ENCODE peak calls at places on chromosome 17, in nine cellular contexts. S is CD4-positive, CD25-positive, alpha-beta regulatory T cell; Q is body of pancreas; E is caudate nucleus; U is aorta; K is stomach; T is CD8-positive, alpha-beta T cell; B is A549; H is MM.1S. W is an unnamed sample.

GRCh38 chr17:15957206-15957605 is 12.3 kb downstream of the ADORA2B start:
- DNase-seq in H (no peak), S (peak), Q (no peak), B (no peak), U (no peak), K (no peak), T (no peak), E (no peak), W (no peak)

GRCh38 chr17:81509048-81509686 is 3.4 kb downstream of the ACTG1 start:
- DNase-seq in H (peak), Q (peak), K (no peak), T (no peak), U (no peak), B (peak), E (no peak), S (no peak), W (no peak)

GRCh38 chr17:59155439-59156177 is at the start of gene PRR11:
- DNase-seq in K (peak), Q (peak), S (peak), B (no peak), U (peak), E (peak), T (peak), H (peak), W (peak)

GRCh38 chr17:2094891-2095535 is 40.1 kb downstream of the HIC1 start:
- DNase-seq in H (no peak), S (peak), K (peak), T (no peak), Q (peak), B (peak), U (peak), E (no peak), W (no peak)

GRCh38 chr17:55783684-55784245 is 32.9 kb downstream of the PCTP start:
- DNase-seq in B (no peak), S (no peak), E (no peak), H (no peak), Q (peak), U (peak), T (no peak), K (peak), W (no peak)

GRCh38 chr17:57085448-57086068 is 512 bp downstream of the AKAP1 start:
- DNase-seq in U (peak), E (no peak), K (peak), S (peak), Q (peak), H (peak), T (peak), B (peak), W (peak)

GRCh38 chr17:36813357-36813756 is 123.9 kb upstream of the LHX1 start:
- DNase-seq in T (no peak), B (no peak), E (no peak), S (no peak), Q (no peak), U (no peak), H (no peak), K (no peak), W (no peak)

GRCh38 chr17:40540448-40540847 is 24.8 kb downstream of the CCR7 start:
- DNase-seq in T (peak), S (peak), H (no peak), B (no peak), Q (no peak), K (no peak), E (no peak), U (peak), W (no peak)

GRCh38 chr17:65473363-65473762 is 88.1 kb downstream of the AXIN2 start:
- DNase-seq in Q (no peak), T (no peak), S (no peak), K (no peak), U (no peak), E (no peak), B (no peak), H (no peak), W (no peak)

GRCh38 chr17:3551189-3551588 is 6.4 kb downstream of the TRPV3 start:
- DNase-seq in E (no peak), B (no peak), K (peak), Q (no peak), U (no peak), S (no peak), H (no peak), T (no peak), W (no peak)

GRCh38 chr17:41178341-41178740 is 320 bp upstream of the KRTAP4-2 start:
- DNase-seq in E (no peak), B (no peak), T (no peak), S (no peak), Q (no peak), K (no peak), U (no peak), H (no peak), W (no peak)

GRCh38 chr17:7132511-7133094 is 18.0 kb upstream of the ASGR2 start:
- DNase-seq in U (peak), Q (no peak), S (peak), E (no peak), B (no peak), H (peak), T (peak), K (no peak), W (no peak)

GRCh38 chr17:2302740-2303277 is 776 bp downstream of the SMG6 start:
- DNase-seq in B (no peak), S (peak), E (no peak), Q (no peak), K (no peak), U (no peak), T (no peak), H (peak), W (no peak)

GRCh38 chr17:32356378-32356743 is 6.4 kb downstream of the ZNF207 start:
- DNase-seq in T (no peak), K (no peak), H (no peak), B (no peak), U (no peak), Q (no peak), S (no peak), E (no peak), W (no peak)

GRCh38 chr17:32361270-32361669 is 11.3 kb downstream of the ZNF207 start:
- DNase-seq in B (no peak), K (no peak), S (no peak), H (no peak), T (no peak), Q (no peak), E (no peak), U (no peak), W (no peak)

GRCh38 chr17:32355649-32356377 is 5.9 kb downstream of the ZNF207 start:
- DNase-seq in S (no peak), Q (no peak), H (no peak), T (no peak), E (no peak), B (no peak), U (no peak), K (no peak), W (no peak)

GRCh38 chr17:32357615-32358014 is 7.7 kb downstream of the ZNF207 start:
- DNase-seq in B (no peak), S (no peak), E (no peak), K (no peak), H (no peak), T (no peak), U (no peak), Q (no peak), W (no peak)

DNA sequence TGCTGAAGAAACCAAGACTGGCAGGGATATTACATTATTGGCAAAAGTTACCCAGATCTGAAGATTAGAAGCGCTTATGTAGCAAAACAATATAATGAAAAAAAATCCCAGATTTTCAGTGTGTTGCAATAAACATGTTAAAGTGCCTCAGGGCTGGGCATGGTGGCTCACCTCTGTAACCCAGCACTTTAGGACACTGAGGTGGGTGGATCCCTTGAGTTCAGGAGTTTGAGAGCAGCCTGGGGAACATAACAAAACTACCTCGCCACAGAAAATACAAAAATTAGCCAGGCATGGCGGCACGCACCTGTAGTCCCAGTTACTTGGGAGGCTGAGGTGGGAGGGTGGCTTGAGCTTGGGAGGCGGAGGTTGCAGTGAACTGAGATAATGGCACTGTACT is 6.8 kb downstream of the ZNF207 start:
- DNase-seq in E (no peak), K (no peak), U (no peak), B (no peak), Q (no peak), S (no peak), T (no peak), H (no peak), W (no peak)
- H3K27ac ChIP-seq in E (no peak), K (no peak), U (no peak), B (no peak), Q (no peak), S (peak), T (no peak), H (no peak), W (no peak)

GRCh38 chr17:45873728-45874127 is 20.6 kb upstream of the MAPT start:
- DNase-seq in B (no peak), S (peak), Q (no peak), H (peak), U (no peak), T (no peak), K (no peak), E (no peak), W (no peak)

GRCh38 chr17:45883063-45883462 is 11.3 kb upstream of the MAPT start:
- DNase-seq in E (no peak), T (no peak), Q (no peak), S (no peak), B (no peak), U (no peak), K (no peak), H (no peak), W (no peak)

GRCh38 chr17:45874148-45874547 is 20.2 kb upstream of the MAPT start:
- DNase-seq in Q (no peak), S (no peak), H (peak), K (no peak), B (no peak), E (no peak), U (no peak), T (no peak), W (no peak)

GRCh38 chr17:45876539-45876938 is 17.8 kb upstream of the MAPT start:
- DNase-seq in T (no peak), K (no peak), S (no peak), E (no peak), B (no peak), Q (no peak), U (no peak), H (no peak), W (no peak)

DNA sequence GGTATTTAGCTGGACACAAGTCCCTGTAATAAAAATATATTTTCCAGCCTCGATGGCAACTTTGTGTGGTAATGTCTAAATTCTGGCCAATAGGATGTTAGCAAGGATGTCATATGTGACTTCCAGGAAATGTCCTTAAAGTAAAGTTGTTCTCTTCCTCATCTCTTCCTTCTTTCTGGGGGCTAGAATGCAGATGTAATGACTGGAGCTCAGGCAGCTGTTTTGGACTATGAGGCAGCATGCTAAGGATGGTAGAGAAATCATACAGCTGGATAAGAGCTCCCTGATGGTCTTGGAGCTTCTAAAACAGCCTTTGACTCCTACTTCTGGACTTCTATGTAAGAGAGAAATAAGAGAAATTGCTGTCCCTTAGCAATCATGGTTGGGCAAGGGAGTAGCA is 16.9 kb upstream of the MAPT start:
- DNase-seq in S (no peak), T (no peak), E (no peak), H (no peak), K (no peak), B (no peak), U (no peak), Q (no peak), W (no peak)
- H3K27ac ChIP-seq in S (no peak), T (no peak), E (no peak), H (no peak), K (no peak), B (no peak), U (no peak), Q (no peak), W (no peak)

DNA sequence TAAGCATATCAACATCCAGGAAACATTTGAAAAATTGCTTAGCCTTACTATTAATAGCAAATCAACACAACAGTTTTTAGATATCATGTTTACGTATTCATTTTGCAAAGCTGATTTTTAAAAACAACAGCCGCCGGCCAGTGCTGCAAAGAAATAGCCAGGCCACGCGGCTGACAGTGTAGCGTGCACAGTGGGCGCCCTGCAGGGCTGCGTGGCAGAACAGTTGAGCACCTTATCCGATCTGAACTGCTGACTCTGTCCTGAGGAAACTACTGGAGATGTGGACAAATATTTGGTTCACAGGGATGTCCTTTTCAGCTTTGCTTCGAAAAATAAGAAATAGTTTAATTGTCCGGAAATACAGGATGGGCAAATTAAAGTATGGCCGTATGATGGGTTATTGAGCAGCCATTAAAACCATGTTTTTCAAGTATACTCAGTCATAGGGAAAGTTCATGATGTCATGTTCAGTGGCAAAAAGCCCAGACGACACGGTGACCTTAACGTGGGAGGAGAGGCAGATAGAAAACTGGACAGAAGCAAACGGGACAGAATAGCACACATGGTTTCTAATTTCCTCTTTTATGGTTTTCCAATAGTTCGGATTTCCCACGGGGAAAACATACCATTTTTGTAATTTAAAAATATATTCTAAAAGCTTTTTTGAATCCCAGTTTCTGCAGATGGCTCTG is 52.4 kb upstream of the ENDOV start:
- DNase-seq in T (no peak), H (no peak), S (no peak), B (no peak), K (no peak), U (peak), Q (peak), E (no peak), W (no peak)
- H3K27ac ChIP-seq in T (no peak), H (no peak), S (no peak), B (no peak), K (no peak), U (no peak), Q (no peak), E (no peak), W (no peak)

DNA sequence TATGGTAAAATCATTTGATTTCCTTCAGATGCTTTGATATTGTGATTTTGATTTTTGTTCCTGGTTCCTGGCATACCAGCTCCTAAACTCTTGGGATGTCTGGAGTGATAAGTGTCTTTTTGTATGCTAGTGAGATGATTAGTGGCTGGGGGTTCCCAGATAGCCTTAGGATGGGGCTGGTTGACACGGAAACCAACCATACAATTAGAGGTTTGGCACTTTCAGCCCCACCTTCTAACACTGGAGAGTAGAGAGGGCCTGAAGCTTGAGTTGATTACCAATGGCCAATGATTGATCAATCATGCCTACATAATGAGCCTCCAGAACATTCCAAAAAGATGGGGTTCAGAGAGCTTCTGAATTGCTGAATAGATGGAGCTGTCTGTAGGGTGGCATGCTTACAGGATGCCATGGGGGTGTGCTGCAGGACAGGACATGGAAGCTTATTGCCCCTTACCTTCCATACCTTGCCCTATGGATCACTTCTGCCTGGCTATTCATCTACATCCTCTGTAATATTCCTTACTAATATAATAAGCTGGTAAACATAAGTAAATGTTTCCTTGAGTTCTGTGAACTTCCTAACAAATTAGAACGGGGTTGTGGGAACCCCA is 22.8 kb downstream of the RNF112 start:
- DNase-seq in U (no peak), H (no peak), B (no peak), T (no peak), S (no peak), E (no peak), K (no peak), Q (no peak), W (no peak)
- H3K27ac ChIP-seq in U (no peak), H (no peak), B (no peak), T (no peak), S (no peak), E (no peak), K (no peak), Q (no peak), W (no peak)

GRCh38 chr17:43790311-43790940 is 10.2 kb downstream of the CFAP97D1 start:
- DNase-seq in H (no peak), B (no peak), T (no peak), Q (no peak), S (no peak), E (no peak), K (no peak), U (no peak), W (no peak)

GRCh38 chr17:43789482-43789881 is 9.2 kb downstream of the CFAP97D1 start:
- DNase-seq in T (no peak), B (no peak), H (no peak), Q (no peak), U (no peak), S (no peak), E (no peak), K (no peak), W (no peak)

GRCh38 chr17:43787728-43788127 is 7.5 kb downstream of the CFAP97D1 start:
- DNase-seq in K (no peak), H (no peak), Q (no peak), E (no peak), S (no peak), B (no peak), U (no peak), T (no peak), W (no peak)

GRCh38 chr17:43791589-43791988 is 11.4 kb downstream of the CFAP97D1 start:
- DNase-seq in Q (no peak), S (peak), H (no peak), K (no peak), T (no peak), B (peak), E (no peak), U (no peak), W (peak)
- H3K27ac ChIP-seq in Q (no peak), S (no peak), H (no peak), K (no peak), T (no peak), B (no peak), E (no peak), U (no peak), W (no peak)

DNA sequence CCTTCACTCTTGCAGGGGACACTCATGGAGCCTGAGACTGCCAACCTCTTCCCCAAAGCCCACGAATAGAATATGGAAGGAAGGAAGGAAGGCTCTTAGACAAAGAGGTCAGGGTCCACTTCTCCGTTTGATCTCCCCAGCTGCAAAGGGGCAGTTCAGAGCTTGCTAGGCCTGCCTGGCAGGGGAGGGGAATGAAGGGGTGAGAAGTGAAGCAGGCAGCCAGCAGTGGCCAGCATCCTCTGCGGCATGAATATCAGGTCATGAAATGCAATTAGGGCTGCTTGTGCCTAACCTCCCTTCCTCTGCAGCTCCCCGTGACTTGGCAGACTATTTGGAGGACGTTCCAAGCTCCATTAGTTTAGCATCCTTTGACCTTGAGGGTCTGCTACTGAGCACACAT is 102.0 kb upstream of the RPL38 start:
- DNase-seq in T (no peak), H (no peak), K (no peak), Q (no peak), S (no peak), E (no peak), U (no peak), B (no peak), W (no peak)
- H3K27ac ChIP-seq in T (no peak), H (no peak), K (no peak), Q (no peak), S (no peak), E (no peak), U (no peak), B (no peak), W (no peak)

DNA sequence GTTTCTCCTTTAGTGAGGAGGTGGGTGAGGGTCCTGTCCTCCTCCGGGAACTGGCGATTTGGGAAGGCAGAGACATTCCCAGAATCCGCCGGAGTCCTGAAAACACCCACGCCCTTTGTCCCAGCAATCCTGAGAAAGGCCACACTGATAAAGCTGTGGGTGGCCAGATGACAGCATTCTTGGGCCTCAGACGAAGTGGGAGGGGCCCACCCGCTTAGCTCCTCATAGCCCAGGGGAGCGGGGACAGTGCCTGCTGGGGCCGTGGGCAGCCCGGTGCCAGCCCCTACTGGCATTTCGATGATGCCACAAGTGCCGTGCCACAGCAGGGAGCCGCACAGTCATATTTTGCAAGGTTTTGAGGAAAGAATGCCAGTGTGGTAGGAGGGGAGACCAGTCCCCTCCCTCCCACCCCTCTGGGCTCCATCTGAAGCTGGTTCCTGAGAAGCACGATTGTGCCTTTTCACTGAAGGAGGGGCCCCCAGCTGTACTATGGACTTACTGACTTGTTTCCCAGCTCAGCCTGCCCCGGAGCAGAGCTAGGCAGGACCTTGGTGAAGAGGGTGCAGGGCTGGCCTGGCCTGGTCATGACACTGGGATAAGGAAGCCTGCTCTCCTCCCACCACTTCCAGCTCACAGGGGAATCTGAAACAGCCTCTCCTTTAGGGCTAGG is 20.9 kb upstream of the MPRIP start:
- DNase-seq in U (peak), S (no peak), H (no peak), T (no peak), B (peak), E (no peak), K (peak), Q (peak), W (no peak)
- H3K27ac ChIP-seq in U (peak), S (no peak), H (no peak), T (no peak), B (peak), E (peak), K (peak), Q (peak), W (peak)

GRCh38 chr17:76873856-76874255 is 5.7 kb downstream of the MGAT5B start:
- DNase-seq in H (no peak), S (no peak), E (no peak), T (no peak), Q (no peak), U (no peak), K (no peak), B (no peak), W (no peak)

GRCh38 chr17:76872874-76873221 is 4.6 kb downstream of the MGAT5B start:
- DNase-seq in U (no peak), B (no peak), K (no peak), T (no peak), E (no peak), H (no peak), Q (no peak), S (no peak), W (no peak)

GRCh38 chr17:76871668-76872067 is 3.5 kb downstream of the MGAT5B start:
- DNase-seq in E (no peak), Q (no peak), H (no peak), B (peak), S (no peak), U (no peak), K (no peak), T (no peak), W (no peak)

GRCh38 chr17:76869878-76870714 is 1.9 kb downstream of the MGAT5B start:
- DNase-seq in U (no peak), S (no peak), K (no peak), Q (no peak), T (no peak), E (no peak), B (no peak), H (no peak), W (no peak)

GRCh38 chr17:76872221-76872873 is 4.1 kb downstream of the MGAT5B start:
- DNase-seq in Q (no peak), S (no peak), H (peak), T (peak), E (no peak), B (peak), K (no peak), U (no peak), W (no peak)
- H3K27ac ChIP-seq in Q (no peak), S (no peak), H (peak), T (no peak), E (no peak), B (peak), K (no peak), U (no peak), W (no peak)